ENCODE peak calls at places on chromosomes 6 and 20, in ten cellular contexts. A, M, E, L, Z, R, J, T, B and G are unnamed samples.

GRCh38 chr6:111680013-111680712 is 74.5 kb upstream of the TRAF3IP2 start:
- DNase-seq in J (no peak), B (no peak), R (no peak), M (peak; percentile 15), A (no peak), E (peak; percentile 34), T (no peak), Z (no peak), L (no peak), G (no peak)

GRCh38 chr20:22574545-22575086 is 9.8 kb downstream of the FOXA2 start:
- DNase-seq in Z (no peak), L (no peak), A (no peak), T (no peak), J (no peak), R (no peak), M (no peak), E (no peak), B (no peak), G (no peak)

GRCh38 chr20:37297066-37297736 is 7.7 kb downstream of the MANBAL start:
- DNase-seq in Z (no peak), L (no peak), J (peak; percentile 81), A (no peak), R (no peak), B (no peak), E (peak; percentile 28), T (peak; percentile 80), M (no peak), G (peak; percentile 66)

GRCh38 chr20:52972190-52972937 is at the start of gene TSHZ2:
- DNase-seq in T (peak; percentile 78), R (no peak), B (no peak), M (peak; percentile 52), A (peak; percentile 14), J (peak; percentile 50), L (peak; percentile 24), E (peak; percentile 17), Z (peak; percentile 6), G (peak; percentile 92)

GRCh38 chr6:81747327-81747726 is 5.2 kb downstream of the TENT5A start:
- DNase-seq in L (no peak), E (no peak), J (no peak), R (no peak), Z (no peak), A (no peak), T (no peak), M (no peak), B (no peak), G (no peak)

GRCh38 chr20:36097751-36098151 is 56.8 kb upstream of the EPB41L1 start:
- DNase-seq in M (no peak), Z (no peak), R (no peak), E (peak; percentile 42), B (peak; percentile 35), L (no peak), J (no peak), T (no peak), A (no peak), G (no peak)

GRCh38 chr6:117783280-117783679 is 108.0 kb downstream of the NUS1 start:
- DNase-seq in M (no peak), L (no peak), J (no peak), B (no peak), T (no peak), E (no peak), R (no peak), Z (no peak), A (no peak), G (no peak)

GRCh38 chr6:17096076-17096475 is 5.8 kb upstream of the STMND1 start:
- DNase-seq in Z (no peak), R (no peak), M (no peak), T (no peak), E (no peak), J (no peak), B (no peak), L (peak; percentile 44), A (no peak), G (no peak)

GRCh38 chr6:4891171-4891570 is 112.7 kb downstream of the RPP40 start:
- DNase-seq in Z (no peak), L (no peak), E (no peak), A (no peak), J (no peak), R (no peak), T (no peak), B (no peak), M (no peak), G (no peak)

GRCh38 chr6:140269766-140270165 is 895.3 kb upstream of the CITED2 start:
- DNase-seq in M (no peak), B (peak; percentile 43), L (no peak), Z (no peak), A (no peak), J (no peak), R (no peak), T (no peak), E (no peak), G (no peak)

GRCh38 chr20:38369387-38369786 is 23.1 kb downstream of the LBP start:
- DNase-seq in Z (no peak), B (peak; percentile 12), E (no peak), M (no peak), J (no peak), L (peak; percentile 47), A (no peak), T (no peak), R (no peak), G (no peak)

GRCh38 chr6:131787079-131787478 is 20.7 kb upstream of the ENPP1 start:
- DNase-seq in E (no peak), B (no peak), R (no peak), L (peak; percentile 59), A (no peak), Z (no peak), M (no peak), J (no peak), T (no peak), G (no peak)

GRCh38 chr6:152636675-152637421 is at the start of gene SYNE1:
- DNase-seq in B (no peak), E (peak; percentile 27), L (no peak), M (no peak), R (no peak), A (peak; percentile 41), T (peak; percentile 68), Z (no peak), J (peak; percentile 44), G (peak; percentile 66)
- H3K4me3 ChIP-seq in B (peak within 1 kb of the TSS; percentile 36), E (no peak within 1 kb of the TSS), L (no peak within 1 kb of the TSS), M (peak within 1 kb of the TSS; percentile 33), R (peak within 1 kb of the TSS; percentile 49), A (peak within 1 kb of the TSS; percentile 73), T (peak within 1 kb of the TSS; percentile 51), Z (peak within 1 kb of the TSS; percentile 62), J (peak within 1 kb of the TSS; percentile 68), G (peak within 1 kb of the TSS; percentile 57)

GRCh38 chr20:4136078-4136966 is 121.0 kb upstream of the RNF24 start:
- DNase-seq in Z (no peak), T (no peak), M (no peak), A (no peak), L (peak; percentile 66), J (no peak), R (no peak), B (no peak), E (no peak), G (no peak)
- TF ChIP-seq POLR2A in Z (no peak), T (no peak), M (no peak), A (no peak), L (no peak), J (no peak), R (no peak), B (no peak), E (no peak), G (no peak)

DNA sequence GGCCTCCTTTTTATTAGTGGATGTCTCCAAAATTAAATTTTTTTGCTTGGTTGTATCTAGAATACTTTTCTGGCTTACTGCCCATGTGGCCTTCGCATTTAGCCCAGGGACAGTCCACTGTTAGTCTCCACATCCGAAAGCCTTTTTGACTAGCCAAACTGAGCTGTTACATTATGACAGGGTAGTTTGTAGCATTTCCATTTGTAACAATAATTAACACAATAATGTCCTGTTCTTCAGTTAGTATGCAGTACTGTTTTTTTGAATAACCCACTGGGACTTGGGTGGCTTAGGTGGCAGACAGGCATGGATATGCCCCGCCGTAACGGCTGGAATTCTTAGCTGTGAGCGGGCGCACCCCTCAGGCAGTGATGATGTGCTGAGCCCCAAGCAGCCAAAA is 12.7 kb upstream of the BTN3A2 start:
- DNase-seq in T (no peak), M (no peak), L (no peak), E (no peak), B (no peak), A (no peak), R (no peak), Z (no peak), J (no peak), G (peak; percentile 62)
- H3K27me3 ChIP-seq in T (no peaks in the 10 kb centered on the region), M (no peaks in the 10 kb centered on the region), L (no peaks in the 10 kb centered on the region), E (no peaks in the 10 kb centered on the region), B (no peaks in the 10 kb centered on the region), A (no peaks in the 10 kb centered on the region), R (no peaks in the 10 kb centered on the region), Z (no peaks in the 10 kb centered on the region), J (no peaks in the 10 kb centered on the region), G (no peaks in the 10 kb centered on the region)

GRCh38 chr6:169041078-169041477 is 212.6 kb downstream of the THBS2 start:
- DNase-seq in E (no peak), M (no peak), T (no peak), Z (no peak), J (no peak), L (no peak), A (no peak), R (no peak), B (no peak), G (no peak)
- H3K4me3 ChIP-seq in E (no peak overlapping the region), M (no peak overlapping the region), T (no peak overlapping the region), Z (no peak overlapping the region), J (no peak overlapping the region), L (no peak overlapping the region), A (no peak overlapping the region), R (no peak overlapping the region), B (no peak overlapping the region), G (no peak overlapping the region)

DNA sequence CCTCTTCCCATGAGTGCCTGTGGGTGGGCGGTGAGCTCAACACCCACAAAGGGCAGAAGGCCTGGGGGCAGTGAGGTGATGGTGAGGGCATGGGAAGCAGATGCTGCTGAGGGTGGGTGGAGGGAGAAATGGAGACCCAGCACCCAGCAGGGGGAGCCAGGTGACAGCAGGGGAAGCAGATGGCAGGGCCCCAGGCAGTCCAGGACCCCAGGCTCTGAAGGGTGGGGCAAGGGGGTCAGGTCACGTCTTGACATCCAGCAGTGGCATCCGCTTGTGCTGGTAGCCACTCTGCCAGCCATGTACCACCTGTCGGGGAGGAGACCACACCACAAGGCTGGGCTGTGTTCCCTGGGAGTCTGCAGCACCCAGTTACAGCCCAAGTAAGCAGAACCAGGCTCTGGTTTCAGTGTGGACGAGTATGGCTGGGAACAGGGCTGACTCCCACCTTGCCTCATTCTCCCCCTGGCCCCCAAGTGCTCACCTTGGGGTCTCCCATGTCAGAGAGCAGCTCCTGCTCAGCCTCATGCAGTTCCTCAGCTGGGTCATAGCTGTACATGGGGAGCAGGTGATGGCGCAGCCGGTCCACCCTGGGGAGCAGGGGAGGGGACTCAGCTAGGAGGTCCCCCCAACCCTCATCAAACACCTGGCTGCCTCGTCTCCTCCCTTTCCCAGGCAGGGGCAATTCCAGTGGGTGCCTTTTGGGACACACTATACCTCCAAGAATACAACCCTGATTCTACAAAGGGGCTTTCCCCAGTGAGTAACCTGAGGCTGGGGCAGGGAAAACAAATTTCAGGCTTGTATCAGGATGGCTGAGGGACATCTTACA is 2.0 kb downstream of the SMIM29 start:
- DNase-seq in A (no peak), B (peak; percentile 48), M (peak; percentile 73), Z (no peak), J (no peak), T (peak; percentile 62), L (peak; percentile 49), E (no peak), R (no peak), G (no peak)
- TF ChIP-seq POLR2A in A (no peak), B (peak; percentile 93), M (no peak), Z (no peak), J (no peak), T (no peak), L (peak; percentile 52), E (no peak), R (no peak), G (no peak)

GRCh38 chr6:12716298-12716853 is at the start of gene PHACTR1:
- DNase-seq in E (no peak), L (no peak), A (no peak), M (no peak), R (no peak), B (no peak), Z (no peak), J (no peak), T (no peak), G (no peak)
- H3K27me3 ChIP-seq in E (no peaks in the 10 kb centered on the region), L (peaks cover 2% of the 10 kb centered on the region), A (peaks cover 65% of the 10 kb centered on the region), M (no peaks in the 10 kb centered on the region), R (peaks cover 25% of the 10 kb centered on the region), B (no peaks in the 10 kb centered on the region), Z (peaks cover 79% of the 10 kb centered on the region), J (no peaks in the 10 kb centered on the region), T (no peaks in the 10 kb centered on the region), G (peaks cover 20% of the 10 kb centered on the region)